ENCODE peak calls at places on chromosomes 1 and 21, in four cellular contexts. One of them, this sample, is unnamed.

GRCh38 chr1:204126941-204127340 is 24.9 kb downstream of the ETNK2 start:
- DNase-seq in K562: no peak
- DNase-seq in HepG2: no peak
- DNase-seq in SK-N-SH: no peak
- DNase-seq in this sample: no peak

GRCh38 chr21:42578761-42579415 is 65.2 kb downstream of the SLC37A1 start:
- DNase-seq in K562: no peak
- DNase-seq in SK-N-SH: no peak
- DNase-seq in HepG2: no peak
- DNase-seq in this sample: no peak

GRCh38 chr1:75985827-75986226 is 53.6 kb upstream of the ASB17 start:
- DNase-seq in HepG2: no peak
- DNase-seq in SK-N-SH: no peak
- DNase-seq in K562: no peak
- DNase-seq in this sample: no peak

GRCh38 chr1:214380418-214380817 is 99.5 kb downstream of the SMYD2 start:
- DNase-seq in SK-N-SH: no peak
- DNase-seq in K562: no peak
- DNase-seq in HepG2: no peak
- DNase-seq in this sample: no peak

GRCh38 chr1:3092530-3092929 is 23.5 kb downstream of the PRDM16 start:
- DNase-seq in K562: no peak
- DNase-seq in SK-N-SH: no peak
- DNase-seq in HepG2: no peak
- DNase-seq in this sample: no peak

GRCh38 chr1:83500987-83501591 is 497.8 kb downstream of the TTLL7 start:
- DNase-seq in K562: no peak
- DNase-seq in HepG2: no peak
- DNase-seq in SK-N-SH: no peak
- DNase-seq in this sample: no peak

GRCh38 chr1:9350011-9350907 is 57.6 kb downstream of the SPSB1 start:
- DNase-seq in K562: no peak
- DNase-seq in SK-N-SH: no peak
- DNase-seq in HepG2: no peak
- DNase-seq in this sample: no peak

GRCh38 chr1:59703226-59703917 is 111.4 kb upstream of the HOOK1 start:
- DNase-seq in K562: no peak
- DNase-seq in HepG2: no peak
- DNase-seq in SK-N-SH: no peak
- DNase-seq in this sample: no peak

GRCh38 chr1:51618715-51619114 is 1.8 kb downstream of the OSBPL9 start:
- DNase-seq in HepG2: no peak
- DNase-seq in SK-N-SH: no peak
- DNase-seq in K562: no peak
- DNase-seq in this sample: no peak

GRCh38 chr1:51615780-51616291 is 1.1 kb upstream of the OSBPL9 start:
- DNase-seq in SK-N-SH: no peak
- DNase-seq in K562: no peak
- DNase-seq in HepG2: no peak
- DNase-seq in this sample: no peak

GRCh38 chr1:51620470-51620869 is 3.6 kb downstream of the OSBPL9 start:
- DNase-seq in SK-N-SH: no peak
- DNase-seq in K562: peak; percentile 31
- DNase-seq in HepG2: peak; percentile 42
- DNase-seq in this sample: no peak

GRCh38 chr1:51616490-51616889 is 402 bp upstream of the OSBPL9 start:
- DNase-seq in HepG2: no peak
- DNase-seq in SK-N-SH: no peak
- DNase-seq in K562: no peak
- DNase-seq in this sample: no peak

GRCh38 chr1:51616903-51617708 is at the start of gene OSBPL9:
- DNase-seq in K562: peak; percentile 96
- DNase-seq in HepG2: peak; percentile 83
- DNase-seq in SK-N-SH: peak; percentile 92
- DNase-seq in this sample: peak; percentile 72
- TF ChIP-seq REST in K562: no peak
- TF ChIP-seq REST in HepG2: no peak
- TF ChIP-seq REST in SK-N-SH: peak; percentile 27
- TF ChIP-seq REST in this sample: no peak

GRCh38 chr1:218342091-218342490 is 3.0 kb upstream of the TGFB2 start:
- DNase-seq in HepG2: no peak
- DNase-seq in SK-N-SH: no peak
- DNase-seq in K562: no peak
- DNase-seq in this sample: no peak
- TF ChIP-seq POLR2AphosphoS5 in HepG2: no peak
- TF ChIP-seq POLR2AphosphoS5 in SK-N-SH: no peak
- TF ChIP-seq POLR2AphosphoS5 in K562: no peak
- TF ChIP-seq POLR2AphosphoS5 in this sample: no peak

DNA sequence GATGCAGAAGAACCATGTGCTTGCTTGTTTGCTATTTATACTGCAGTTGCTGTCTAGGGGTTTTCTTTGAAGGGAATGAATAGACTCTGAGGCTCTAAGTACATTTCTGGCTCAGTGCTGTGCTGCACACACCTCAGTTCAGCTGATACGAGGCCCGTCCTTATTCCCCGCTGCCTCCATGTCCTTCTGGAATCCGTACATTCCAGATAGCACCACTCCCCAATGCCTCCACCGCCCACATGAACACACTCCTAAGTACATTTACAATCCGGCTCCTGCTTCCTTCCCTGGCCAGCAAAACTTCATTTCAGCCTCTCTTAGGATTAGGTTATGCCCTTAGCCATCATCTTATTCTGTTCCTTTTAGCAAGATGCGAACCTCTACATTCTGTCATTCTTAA is 57.1 kb downstream of the KCNC4 start:
- DNase-seq in HepG2: no peak
- DNase-seq in K562: no peak
- DNase-seq in SK-N-SH: no peak
- DNase-seq in this sample: no peak
- TF ChIP-seq SIN3A in HepG2: no peak
- TF ChIP-seq SIN3A in K562: no peak
- TF ChIP-seq SIN3A in SK-N-SH: no peak
- TF ChIP-seq SIN3A in this sample: no peak

DNA sequence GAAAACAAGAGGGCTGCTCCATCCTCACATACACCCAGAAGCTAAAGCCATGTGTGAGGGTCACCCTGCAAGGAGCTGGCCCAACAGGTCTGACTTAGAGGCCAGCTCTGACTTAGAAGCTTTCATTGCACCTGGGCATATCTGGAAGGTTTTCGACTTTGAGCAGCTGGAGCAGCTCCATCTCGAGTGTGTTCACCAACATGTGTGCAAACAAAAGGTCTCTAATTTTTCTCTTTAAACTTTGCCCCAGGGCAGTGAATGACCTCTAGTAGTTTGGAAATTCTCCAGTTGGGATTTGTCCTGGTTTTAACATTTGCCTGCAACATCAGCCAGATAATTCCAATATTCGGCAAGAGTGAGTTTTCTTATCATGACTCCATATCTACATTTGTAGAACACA is 108.3 kb downstream of the TNR start:
- DNase-seq in K562: no peak
- DNase-seq in HepG2: no peak
- DNase-seq in SK-N-SH: no peak
- DNase-seq in this sample: no peak
- TF ChIP-seq REST in K562: no peak
- TF ChIP-seq REST in HepG2: no peak
- TF ChIP-seq REST in SK-N-SH: no peak
- TF ChIP-seq REST in this sample: no peak

GRCh38 chr1:205543351-205544305 is 39.2 kb downstream of the CDK18 start:
- DNase-seq in K562: peak; percentile 57
- DNase-seq in SK-N-SH: peak; percentile 78
- DNase-seq in HepG2: peak; percentile 62
- DNase-seq in this sample: peak; percentile 42
- TF ChIP-seq POLR2AphosphoS5 in K562: no peak
- TF ChIP-seq POLR2AphosphoS5 in SK-N-SH: no peak
- TF ChIP-seq POLR2AphosphoS5 in HepG2: no peak
- TF ChIP-seq POLR2AphosphoS5 in this sample: no peak

DNA sequence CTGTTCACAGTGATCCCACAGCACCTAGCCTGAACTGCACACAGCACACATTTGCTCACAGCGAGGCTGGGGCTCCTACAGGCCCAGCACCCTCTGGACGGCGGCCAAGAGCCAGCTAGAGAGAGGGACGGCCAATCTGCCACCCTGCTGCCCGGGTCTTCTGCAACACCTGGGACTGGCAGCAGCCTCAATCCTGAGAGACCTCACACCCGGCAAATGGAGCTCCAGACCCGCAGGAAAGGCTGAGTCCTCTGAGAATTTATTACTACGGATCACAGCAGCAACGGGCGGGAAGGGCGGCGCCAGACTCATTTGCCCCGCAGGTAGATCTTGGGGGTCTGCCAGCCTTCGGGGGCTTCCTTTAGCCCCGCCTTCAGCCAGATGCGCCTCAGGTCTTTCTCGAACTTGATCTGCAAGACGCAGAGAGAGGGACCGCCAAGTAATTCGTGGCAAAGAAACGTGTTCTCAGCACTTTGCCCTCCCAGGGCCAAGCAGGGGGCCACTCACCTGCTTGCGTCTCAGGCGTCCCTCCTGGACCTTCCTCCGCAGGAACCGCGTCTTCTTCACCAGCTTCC is 1.4 kb downstream of the AURKAIP1 start:
- DNase-seq in K562: no peak
- DNase-seq in SK-N-SH: no peak
- DNase-seq in HepG2: no peak
- DNase-seq in this sample: no peak
- TF ChIP-seq SIN3A in K562: no peak
- TF ChIP-seq SIN3A in SK-N-SH: no peak
- TF ChIP-seq SIN3A in HepG2: no peak
- TF ChIP-seq SIN3A in this sample: no peak

GRCh38 chr1:32012709-32013385 is 821 bp upstream of the KHDRBS1 start:
- DNase-seq in HepG2: no peak
- DNase-seq in K562: peak; percentile 28
- DNase-seq in SK-N-SH: no peak
- DNase-seq in this sample: no peak

GRCh38 chr1:32010246-32010645 is 3.4 kb upstream of the KHDRBS1 start:
- DNase-seq in SK-N-SH: no peak
- DNase-seq in HepG2: no peak
- DNase-seq in K562: peak; percentile 38
- DNase-seq in this sample: no peak

GRCh38 chr1:32014937-32015363 is 1.3 kb downstream of the KHDRBS1 start:
- DNase-seq in SK-N-SH: no peak
- DNase-seq in K562: no peak
- DNase-seq in HepG2: no peak
- DNase-seq in this sample: no peak

GRCh38 chr1:32013386-32014198 is at the start of gene KHDRBS1:
- DNase-seq in K562: peak; percentile 100
- DNase-seq in HepG2: peak; percentile 96
- DNase-seq in SK-N-SH: peak; percentile 99
- DNase-seq in this sample: peak; percentile 93

DNA sequence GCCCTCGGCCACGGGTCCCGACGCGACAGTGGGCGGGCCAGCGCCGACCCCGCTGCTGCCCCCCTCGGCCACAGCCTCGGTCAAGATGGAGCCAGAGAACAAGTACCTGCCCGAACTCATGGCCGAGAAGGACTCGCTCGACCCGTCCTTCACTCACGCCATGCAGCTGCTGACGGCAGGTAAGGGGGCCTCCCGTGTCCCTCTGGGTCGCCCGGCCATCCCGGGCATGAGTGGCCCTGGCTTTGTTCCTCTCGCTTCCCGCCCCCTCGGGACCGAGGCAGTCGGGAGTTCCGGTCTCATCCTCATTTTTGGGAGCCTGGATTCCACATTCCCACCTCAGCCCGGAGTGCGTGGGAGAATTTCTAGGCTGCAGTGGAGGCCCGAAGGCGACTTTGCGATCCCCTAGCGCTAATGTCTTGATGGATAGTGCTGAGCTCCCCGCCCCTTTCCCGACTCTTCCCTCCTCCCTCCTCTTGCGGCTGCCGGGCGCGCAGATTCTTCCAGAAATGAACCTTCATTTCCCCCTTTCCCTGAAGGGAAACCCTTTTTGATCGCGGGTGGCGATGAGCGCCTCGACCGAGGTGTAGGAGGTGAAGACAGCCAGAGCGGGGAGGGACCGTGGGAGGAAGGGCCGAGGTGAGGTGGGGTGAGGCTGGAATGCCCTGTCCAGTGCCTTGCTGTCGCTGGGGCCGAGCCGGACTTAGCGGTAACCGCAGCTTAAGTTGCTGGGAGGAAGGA is 700 bp downstream of the KHDRBS1 start:
- DNase-seq in K562: peak; percentile 77
- DNase-seq in HepG2: no peak
- DNase-seq in SK-N-SH: peak; percentile 69
- DNase-seq in this sample: no peak
- TF ChIP-seq REST in K562: peak; percentile 16
- TF ChIP-seq REST in HepG2: no peak
- TF ChIP-seq REST in SK-N-SH: no peak
- TF ChIP-seq REST in this sample: no peak

GRCh38 chr1:6246497-6247295 is 2.7 kb downstream of the HES3 start:
- DNase-seq in HepG2: peak; percentile 54
- DNase-seq in SK-N-SH: peak; percentile 97
- DNase-seq in K562: peak; percentile 91
- DNase-seq in this sample: peak; percentile 51

GRCh38 chr1:6244401-6245054 is 549 bp downstream of the HES3 start:
- DNase-seq in HepG2: no peak
- DNase-seq in SK-N-SH: no peak
- DNase-seq in K562: no peak
- DNase-seq in this sample: no peak

GRCh38 chr1:6245869-6246496 is 2.0 kb downstream of the HES3 start:
- DNase-seq in HepG2: no peak
- DNase-seq in SK-N-SH: peak; percentile 95
- DNase-seq in K562: peak; percentile 69
- DNase-seq in this sample: no peak

GRCh38 chr1:6243993-6244392 is at the start of gene HES3:
- DNase-seq in HepG2: no peak
- DNase-seq in SK-N-SH: no peak
- DNase-seq in K562: no peak
- DNase-seq in this sample: no peak

DNA sequence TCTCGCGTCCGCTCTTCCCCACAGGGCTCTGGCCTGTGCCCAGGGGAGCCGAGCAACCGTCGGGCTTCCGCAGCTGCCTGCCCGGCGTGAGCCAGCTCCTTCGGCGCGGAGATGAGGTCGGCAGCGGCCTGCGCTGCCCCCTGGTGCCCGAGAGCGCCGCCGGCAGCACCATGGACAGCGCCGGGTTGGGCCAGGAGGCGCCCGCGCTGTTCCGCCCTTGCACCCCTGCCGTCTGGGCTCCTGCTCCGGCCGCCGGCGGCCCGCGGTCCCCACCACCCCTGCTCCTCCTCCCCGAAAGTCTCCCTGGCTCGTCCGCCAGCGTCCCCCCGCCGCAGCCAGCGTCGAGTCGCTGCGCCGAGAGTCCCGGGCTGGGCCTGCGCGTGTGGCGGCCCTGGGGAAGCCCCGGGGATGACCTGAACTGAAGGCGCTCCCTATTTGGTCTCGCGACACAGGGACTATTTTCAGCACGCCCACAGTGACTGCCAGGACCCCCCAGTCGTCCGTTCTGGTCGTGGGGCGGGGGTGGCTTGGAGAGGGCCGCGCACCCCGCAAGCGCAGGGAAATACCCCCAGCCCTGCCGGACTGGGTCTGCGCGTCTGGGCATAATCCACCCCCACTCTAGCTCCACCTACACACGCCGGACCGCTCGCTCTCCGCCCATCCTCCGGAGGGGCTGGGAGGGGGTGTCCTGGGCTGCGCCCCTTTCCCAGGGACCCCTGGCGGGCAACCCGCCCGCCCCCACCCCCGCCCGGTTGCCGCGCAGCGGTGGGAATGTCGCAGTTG is 1.3 kb downstream of the HES3 start:
- DNase-seq in SK-N-SH: peak; percentile 91
- DNase-seq in K562: peak; percentile 90
- DNase-seq in HepG2: peak; percentile 46
- DNase-seq in this sample: peak; percentile 36
- TF ChIP-seq POLR2AphosphoS5 in SK-N-SH: no peak
- TF ChIP-seq POLR2AphosphoS5 in K562: no peak
- TF ChIP-seq POLR2AphosphoS5 in HepG2: no peak
- TF ChIP-seq POLR2AphosphoS5 in this sample: no peak

This sample was measured in Panc1.